ENCODE peak calls at places on chromosomes 11 and 22, in ten cellular contexts. H, I, F, G, P, O, M, A, B and X are unnamed samples.

GRCh38 chr11:40314327-40314726 is 1145.1 kb downstream of the LRRC4C start:
- DNase-seq in A (no peak), B (no peak), G (no peak), M (no peak), H (no peak), P (no peak), I (no peak), F (no peak), O (no peak), X (no peak)

GRCh38 chr22:21937041-21937820 is 15.4 kb downstream of the PPM1F start:
- DNase-seq in M (peak; percentile 69), P (no peak), B (peak; percentile 62), F (no peak), O (no peak), A (no peak), H (no peak), G (peak; percentile 33), I (no peak), X (peak; percentile 93)

GRCh38 chr11:9859491-9860305 is 195.8 kb downstream of the SWAP70 start:
- DNase-seq in F (no peak), M (no peak), G (peak; percentile 43), O (no peak), P (peak; percentile 79), A (no peak), I (no peak), B (no peak), H (no peak), X (no peak)

GRCh38 chr11:36109850-36110606 is 166.2 kb downstream of the LDLRAD3 start:
- DNase-seq in I (no peak), P (peak; percentile 55), O (no peak), A (no peak), F (no peak), G (no peak), B (no peak), H (no peak), M (no peak), X (no peak)

GRCh38 chr11:8963569-8964323 is 496 bp downstream of the TMEM9B start:
- DNase-seq in I (peak; percentile 61), H (no peak), P (peak; percentile 65), O (peak; percentile 83), M (peak; percentile 92), G (peak; percentile 56), B (peak; percentile 87), A (no peak), F (peak; percentile 94), X (peak; percentile 70)

GRCh38 chr11:46865340-46865739 is 19.3 kb upstream of the CKAP5 start:
- DNase-seq in F (no peak), H (peak; percentile 75), P (peak; percentile 80), B (no peak), M (no peak), I (no peak), O (no peak), G (peak; percentile 87), A (no peak), X (no peak)

GRCh38 chr11:118902336-118903203 is 18.9 kb downstream of the CXCR5 start:
- DNase-seq in G (no peak), I (peak; percentile 9), M (no peak), H (no peak), P (no peak), B (no peak), O (no peak), A (no peak), F (peak; percentile 62), X (no peak)

GRCh38 chr22:27490080-27490479 is 311.5 kb downstream of the MN1 start:
- DNase-seq in B (no peak), O (no peak), M (no peak), H (no peak), P (no peak), F (no peak), I (no peak), G (no peak), A (no peak), X (no peak)

GRCh38 chr11:65310215-65310614 is 4.5 kb upstream of the CDC42EP2 start:
- DNase-seq in A (no peak), P (peak; percentile 32), I (no peak), O (no peak), F (no peak), B (no peak), M (no peak), H (no peak), G (no peak), X (no peak)

GRCh38 chr22:19811211-19811621 is 43.5 kb downstream of the GNB1L start:
- DNase-seq in H (no peak), A (no peak), B (no peak), P (no peak), M (peak; percentile 34), I (no peak), G (no peak), F (no peak), O (no peak), X (peak; percentile 22)
- TF ChIP-seq CTCF in H (no peak), A (no peak), B (no peak), P (no peak), M (no peak), I (no peak), G (no peak), F (no peak), O (no peak), X (no peak)

GRCh38 chr11:93988912-93989311 is 32.2 kb upstream of the HEPHL1 start:
- DNase-seq in B (no peak), O (no peak), P (no peak), I (no peak), H (no peak), M (no peak), F (no peak), G (no peak), A (no peak), X (no peak)
- TF ChIP-seq CTCF in B (no peak), O (no peak), P (no peak), I (no peak), H (no peak), M (no peak), F (no peak), G (no peak), A (no peak), X (no peak)

DNA sequence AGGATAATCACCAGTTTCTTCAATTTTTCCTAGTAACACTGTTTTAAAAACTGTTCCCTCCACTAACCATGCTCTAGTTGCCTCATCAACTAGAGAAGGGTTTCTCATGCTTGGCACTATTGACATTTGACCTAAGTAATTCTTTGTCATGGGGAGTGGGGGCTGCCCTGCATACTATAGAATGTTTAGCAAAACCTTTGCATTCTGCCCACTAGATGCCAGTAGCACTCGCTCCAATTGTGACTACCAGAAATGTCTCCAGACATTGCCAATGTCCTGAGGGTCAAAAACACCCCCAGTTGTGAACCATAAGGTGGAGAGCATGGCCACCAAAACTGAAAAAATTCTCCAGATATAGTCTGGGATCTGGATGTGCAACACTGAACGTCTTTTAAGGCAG is 27.6 kb upstream of the BMAL1 start:
- DNase-seq in I (no peak), M (no peak), H (no peak), G (no peak), F (no peak), B (no peak), P (no peak), O (peak; percentile 27), A (no peak), X (no peak)
- TF ChIP-seq CTCF in I (no peak), M (peak; percentile 10), H (peak; percentile 28), G (peak; percentile 24), F (peak; percentile 5), B (no peak), P (peak; percentile 48), O (peak; percentile 52), A (no peak), X (no peak)

GRCh38 chr11:63938481-63939350 is at the start of gene NAA40:
- DNase-seq in O (peak; percentile 98), M (peak; percentile 97), B (peak; percentile 95), G (peak; percentile 90), H (peak; percentile 90), I (peak; percentile 94), P (peak; percentile 91), A (peak; percentile 88), F (peak; percentile 97), X (peak; percentile 83)
- TF ChIP-seq CTCF in O (no peak), M (no peak), B (no peak), G (peak; percentile 13), H (no peak), I (no peak), P (no peak), A (no peak), F (no peak), X (no peak)

GRCh38 chr22:30610299-30610698 is 3.3 kb downstream of the TCN2 start:
- DNase-seq in P (no peak), M (peak; percentile 75), B (no peak), F (peak; percentile 78), O (no peak), H (no peak), I (no peak), A (no peak), G (no peak), X (peak; percentile 96)

GRCh38 chr22:30614879-30615278 is 7.9 kb downstream of the TCN2 start:
- DNase-seq in P (no peak), H (no peak), I (no peak), F (no peak), A (no peak), O (no peak), G (no peak), B (no peak), M (no peak), X (no peak)

GRCh38 chr22:30611197-30611596 is 4.2 kb downstream of the TCN2 start:
- DNase-seq in I (no peak), G (no peak), A (no peak), M (no peak), H (no peak), O (no peak), P (no peak), F (no peak), B (no peak), X (no peak)

GRCh38 chr22:30614268-30614667 is 7.3 kb downstream of the TCN2 start:
- DNase-seq in A (no peak), F (no peak), O (no peak), P (no peak), M (no peak), I (no peak), G (no peak), B (no peak), H (no peak), X (no peak)

DNA sequence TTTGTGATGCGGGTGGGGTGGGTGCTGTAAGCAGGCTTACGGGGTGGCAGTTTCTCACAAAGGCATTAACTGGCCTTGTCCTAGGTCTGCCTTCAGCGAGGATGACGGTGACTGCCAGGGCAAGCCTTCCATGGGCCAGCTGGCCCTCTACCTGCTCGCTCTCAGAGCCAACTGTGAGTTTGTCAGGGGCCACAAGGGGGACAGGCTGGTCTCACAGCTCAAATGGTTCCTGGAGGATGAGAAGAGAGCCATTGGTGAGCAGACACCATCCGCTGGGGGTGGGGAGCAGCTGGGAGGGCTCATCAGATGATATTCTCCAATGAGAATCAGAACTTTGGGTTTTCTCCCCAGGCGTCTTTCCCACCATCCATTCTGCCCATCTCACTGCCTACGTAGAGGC is 5.8 kb downstream of the TCN2 start:
- DNase-seq in O (no peak), M (no peak), G (no peak), I (no peak), A (no peak), H (no peak), B (no peak), P (no peak), F (no peak), X (no peak)
- TF ChIP-seq CTCF in O (no peak), M (no peak), G (no peak), I (no peak), A (no peak), H (no peak), B (no peak), P (no peak), F (no peak), X (no peak)

GRCh38 chr11:84398017-84398626 is 1112.0 kb upstream of the CCDC90B start:
- DNase-seq in H (no peak), A (no peak), B (no peak), I (peak; percentile 59), G (peak; percentile 76), O (peak; percentile 50), P (peak; percentile 16), F (no peak), M (no peak), X (no peak)
- TF ChIP-seq CTCF in H (peak; percentile 37), A (peak; percentile 59), B (no peak), I (peak; percentile 85), G (peak; percentile 71), O (peak; percentile 17), P (no peak), F (no peak), M (peak; percentile 8), X (no peak)